ENCODE peak calls at places on chromosomes 12 and 14, in eight cellular contexts. U is adrenal gland, P is OCI-LY7, L is neural progenitor cell, I is PC-9, J is IMR-90, Q is fibroblast of lung, X is ascending aorta. D is an unnamed sample.
A peak's percentile ranks its signal among the peaks of the same experiment; 100 is the strongest.

GRCh38 chr12:4287325-4288290 is 14.0 kb downstream of the CCND2 start:
- DNase-seq in Q (no peak), X (no peak), J (no peak), U (peak; percentile 25), L (no peak), P (no peak), I (no peak), D (no peak)

GRCh38 chr14:25375639-25376038 is 325.7 kb upstream of the STXBP6 start:
- DNase-seq in X (no peak), J (no peak), U (no peak), I (no peak), L (no peak), Q (no peak), P (no peak), D (no peak)

GRCh38 chr12:120110550-120111501 is 5.7 kb downstream of the RAB35 start:
- DNase-seq in L (peak; percentile 16), X (peak; percentile 40), U (peak; percentile 69), P (peak; percentile 79), I (no peak), Q (no peak), J (no peak), D (peak; percentile 76)

GRCh38 chr12:1916396-1917171 is 1.9 kb downstream of the CACNA2D4 start:
- DNase-seq in U (peak; percentile 71), X (no peak), J (no peak), L (no peak), Q (no peak), I (no peak), P (no peak), D (peak; percentile 38)

GRCh38 chr12:48815281-48816110 is 2.8 kb upstream of the CACNB3 start:
- DNase-seq in P (peak; percentile 53), I (peak; percentile 66), Q (peak; percentile 83), J (peak; percentile 78), L (peak; percentile 89), U (peak; percentile 80), X (peak; percentile 33), D (peak; percentile 91)

GRCh38 chr14:53273671-53274072 is 120.5 kb upstream of the DDHD1 start:
- DNase-seq in U (no peak), J (peak; percentile 10), Q (no peak), X (no peak), P (peak; percentile 46), L (no peak), I (no peak), D (no peak)

GRCh38 chr14:93981874-93982683 is 5.7 kb upstream of the ASB2 start:
- DNase-seq in X (no peak), I (no peak), J (no peak), U (no peak), L (peak; percentile 22), P (no peak), Q (no peak), D (no peak)

GRCh38 chr12:100472325-100472724 is 1.3 kb upstream of the NR1H4 start:
- DNase-seq in L (no peak), J (no peak), Q (no peak), P (no peak), X (no peak), U (no peak), I (no peak), D (no peak)

GRCh38 chr14:23692416-23692815 is 56.3 kb downstream of the DHRS2 start:
- DNase-seq in P (no peak), L (no peak), U (no peak), I (no peak), X (no peak), J (no peak), Q (no peak), D (no peak)

GRCh38 chr12:121085842-121086353 is 46.8 kb upstream of the P2RX7 start:
- DNase-seq in Q (no peak), U (no peak), J (no peak), P (no peak), L (no peak), X (no peak), I (no peak), D (no peak)

GRCh38 chr12:75207338-75208083 is 2.1 kb downstream of the KCNC2 start:
- DNase-seq in I (no peak), X (no peak), Q (no peak), U (no peak), L (peak; percentile 71), P (no peak), J (no peak), D (peak; percentile 74)

GRCh38 chr14:105885561-105886320 is 359.4 kb downstream of the TMEM121 start:
- DNase-seq in X (no peak), P (no peak), U (no peak), J (no peak), Q (no peak), L (no peak), I (no peak), D (no peak)

GRCh38 chr14:93301821-93302447 is 30.9 kb downstream of the BTBD7 start:
- DNase-seq in P (no peak), L (peak; percentile 13), U (no peak), J (no peak), Q (peak; percentile 79), X (no peak), I (peak; percentile 52), D (no peak)

GRCh38 chr12:118498171-118498570 is 121.8 kb downstream of the SUDS3 start:
- DNase-seq in L (no peak), X (no peak), I (peak; percentile 38), P (no peak), U (no peak), J (no peak), Q (no peak), D (no peak)

GRCh38 chr14:24984846-24985589 is 64.9 kb downstream of the STXBP6 start:
- DNase-seq in U (no peak), J (no peak), X (no peak), I (no peak), L (no peak), Q (no peak), P (no peak), D (no peak)

GRCh38 chr14:88986146-88986841 is 161.8 kb downstream of the TTC8 start:
- DNase-seq in U (peak; percentile 79), X (no peak), L (no peak), J (peak; percentile 82), Q (peak; percentile 89), P (no peak), I (no peak), D (no peak)

GRCh38 chr14:100546051-100546443 is 41.2 kb downstream of the BEGAIN start:
- DNase-seq in U (peak; percentile 51), X (no peak), Q (no peak), I (no peak), J (no peak), L (no peak), P (peak; percentile 37), D (peak; percentile 96)

GRCh38 chr12:8648598-8649205 is 13.9 kb downstream of the MFAP5 start:
- DNase-seq in Q (no peak), U (no peak), L (no peak), X (no peak), P (peak; percentile 63), I (no peak), J (no peak), D (no peak)

GRCh38 chr12:65442418-65442817 is 163.9 kb downstream of the MSRB3 start:
- DNase-seq in L (no peak), U (no peak), X (no peak), Q (no peak), P (no peak), I (no peak), J (no peak), D (no peak)

GRCh38 chr14:63224196-63224595 is 20.0 kb downstream of the RHOJ start:
- DNase-seq in L (peak; percentile 53), X (no peak), J (no peak), I (no peak), P (no peak), Q (peak; percentile 84), U (no peak), D (peak; percentile 11)

GRCh38 chr12:102376251-102376747 is 104.1 kb downstream of the IGF1 start:
- DNase-seq in Q (peak; percentile 34), J (peak; percentile 48), L (no peak), I (no peak), U (no peak), P (no peak), X (no peak), D (no peak)

DNA sequence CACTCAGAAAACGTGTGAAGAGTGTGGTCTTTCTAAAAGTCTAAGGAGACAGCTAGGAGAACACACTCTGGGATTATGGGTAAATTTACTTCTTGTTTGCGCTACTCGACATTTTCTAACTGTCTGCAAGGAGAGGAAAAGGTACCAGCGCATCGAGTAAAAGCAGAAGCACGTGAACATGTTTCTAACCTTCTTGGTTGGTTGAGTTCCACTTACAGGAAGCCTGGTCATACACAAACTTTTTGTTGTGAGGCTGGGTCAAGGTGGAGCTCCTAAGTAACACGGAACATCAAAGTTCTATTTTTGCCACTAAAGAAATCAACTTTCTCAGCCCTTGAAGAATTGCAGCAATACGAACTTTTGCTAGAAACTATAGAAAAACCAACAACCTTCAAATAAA is 20.0 kb downstream of the ANKLE2 start:
- DNase-seq in Q (no peak), L (no peak), J (no peak), X (no peak), P (no peak), I (no peak), U (no peak), D (no peak)
- H3K36me3 ChIP-seq in Q (peaks cover 43% of the 10 kb centered on the region), L (peaks cover 3% of the 10 kb centered on the region), J (peaks cover 67% of the 10 kb centered on the region), X (peaks cover 95% of the 10 kb centered on the region), P (peaks cover 100% of the 10 kb centered on the region), I (peaks cover 59% of the 10 kb centered on the region), U (no peaks in the 10 kb centered on the region), D (peaks cover 56% of the 10 kb centered on the region)

DNA sequence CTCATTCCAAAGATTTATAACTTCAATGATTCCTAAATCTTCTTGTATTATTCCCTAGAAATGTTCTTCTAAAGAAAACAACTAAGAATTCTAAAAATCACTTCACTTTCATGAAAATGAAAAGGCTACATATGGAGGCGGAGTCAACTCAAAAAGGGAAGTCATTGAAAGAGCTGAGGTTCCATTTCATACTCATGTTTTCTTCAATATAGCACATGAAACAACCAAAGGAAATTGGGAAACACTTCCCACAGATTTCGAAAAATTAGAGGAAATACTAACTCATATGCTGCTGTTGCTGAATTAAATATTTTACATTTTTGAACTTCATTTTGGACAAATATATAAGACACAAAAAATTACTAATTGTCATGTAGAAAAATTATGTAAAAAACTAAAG is at the start of gene CD163:
- DNase-seq in U (no peak), L (no peak), I (no peak), J (no peak), Q (no peak), X (no peak), P (no peak), D (no peak)
- H3K36me3 ChIP-seq in U (no peaks in the 10 kb centered on the region), L (no peaks in the 10 kb centered on the region), I (no peaks in the 10 kb centered on the region), J (no peaks in the 10 kb centered on the region), Q (no peaks in the 10 kb centered on the region), X (no peaks in the 10 kb centered on the region), P (no peaks in the 10 kb centered on the region), D (no peaks in the 10 kb centered on the region)

GRCh38 chr12:12467701-12468218 is 94.9 kb downstream of the DUSP16 start:
- DNase-seq in I (no peak), U (no peak), P (no peak), Q (peak; percentile 48), X (no peak), J (peak; percentile 11), L (no peak), D (no peak)
- H3K36me3 ChIP-seq in I (no peaks in the 10 kb centered on the region), U (no peaks in the 10 kb centered on the region), P (peaks cover 6% of the 10 kb centered on the region), Q (no peaks in the 10 kb centered on the region), X (peaks cover 13% of the 10 kb centered on the region), J (peaks cover 3% of the 10 kb centered on the region), L (no peaks in the 10 kb centered on the region), D (no peaks in the 10 kb centered on the region)

DNA sequence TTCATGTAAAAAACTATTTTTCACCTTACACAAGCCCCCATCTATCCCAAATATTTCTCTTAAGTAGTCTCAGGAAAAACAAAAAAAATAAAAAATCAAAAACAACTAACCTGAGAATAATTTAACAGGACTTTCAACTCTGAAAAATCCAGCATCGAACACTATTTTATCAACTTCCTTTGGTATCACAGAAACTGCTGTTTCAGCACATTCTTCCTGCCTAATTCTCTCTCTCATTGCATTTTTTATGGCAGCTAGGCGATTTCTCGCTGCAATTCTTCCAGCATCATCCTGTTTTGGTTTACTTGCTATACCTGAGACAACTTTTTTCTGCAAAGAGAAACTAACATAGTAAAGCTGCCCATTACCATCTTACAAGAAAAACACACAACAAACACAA is 29.4 kb downstream of the LGALS3 start:
- DNase-seq in X (no peak), U (no peak), P (no peak), I (no peak), Q (no peak), L (no peak), J (no peak), D (no peak)
- H3K36me3 ChIP-seq in X (no peaks in the 10 kb centered on the region), U (no peaks in the 10 kb centered on the region), P (peaks cover 90% of the 10 kb centered on the region), I (no peaks in the 10 kb centered on the region), Q (peaks cover 3% of the 10 kb centered on the region), L (peaks cover 47% of the 10 kb centered on the region), J (no peaks in the 10 kb centered on the region), D (peaks cover 24% of the 10 kb centered on the region)

D was measured in H7.